ENCODE peak calls at places on chromosomes 4 and X, in nine cellular contexts. O is activated naive CD8-positive, alpha-beta T cell treated with anti-CD3 and anti-CD28 coated beads, Interleukin-2, amount 10 ng/mL, durations not matched to agents 7 days and 5 days; H is activated CD8-positive, alpha-beta T cell treated with anti-CD3 and anti-CD28 coated beads, Interleukin-2, amount 10 ng/mL, durations not matched to agents 7 days and 5 days; E is epithelial cell of proximal tubule; Z is T-cell; V is stimulated activated CD4-positive, alpha-beta T cell treated with anti-CD3 and anti-CD28 coated beads, Interleukin-15, amount 100 ng/mL, for 1 hour; Q is activated CD4-positive, CD25-positive, alpha-beta regulatory T cell; D is BE2C; W is NCI-H2081. M is an unnamed sample.

GRCh38 chrX:71420686-71421085 is 54.5 kb downstream of the TAF1 start:
- DNase-seq in Q (no peak), O (no peak), D (no peak), Z (no peak), V (no peak), H (no peak), W (no peak), E (no peak), M (no peak)

GRCh38 chr4:151676301-151676700 is 84.5 kb downstream of the GATB start:
- DNase-seq in Z (no peak), H (no peak), D (peak; percentile 69), V (no peak), O (no peak), Q (no peak), E (peak; percentile 76), W (no peak), M (no peak)

GRCh38 chr4:13657016-13657415 is 29.5 kb upstream of the BOD1L1 start:
- DNase-seq in D (no peak), W (no peak), V (no peak), Q (no peak), O (no peak), Z (no peak), E (no peak), H (no peak), M (no peak)

GRCh38 chr4:184448828-184449227 is 25.5 kb downstream of the IRF2 start:
- DNase-seq in D (no peak), V (no peak), Z (peak; percentile 19), E (no peak), H (peak; percentile 31), O (no peak), Q (no peak), W (no peak), M (no peak)

GRCh38 chr4:89590102-89590501 is 246.9 kb downstream of the SNCA start:
- DNase-seq in W (no peak), H (no peak), O (no peak), E (no peak), Z (no peak), D (no peak), Q (no peak), V (no peak), M (no peak)

GRCh38 chrX:133838761-133839676 is 146.4 kb downstream of the GPC3 start:
- DNase-seq in O (no peak), Q (no peak), V (no peak), H (peak; percentile 28), W (peak; percentile 9), E (no peak), D (peak; percentile 44), Z (peak; percentile 17), M (no peak)

GRCh38 chr4:174794706-174795105 is 34.3 kb downstream of the GLRA3 start:
- DNase-seq in W (no peak), O (no peak), Q (no peak), Z (no peak), D (no peak), V (no peak), E (no peak), H (no peak), M (no peak)

GRCh38 chrX:42772874-42773273 is 5.1 kb downstream of the PPP1R2C start:
- DNase-seq in Q (no peak), V (no peak), E (no peak), O (no peak), H (no peak), W (no peak), D (no peak), Z (no peak), M (no peak)

GRCh38 chr4:154738426-154738825 is 5.4 kb upstream of the LRAT start:
- DNase-seq in Z (no peak), V (no peak), W (no peak), Q (no peak), O (no peak), E (no peak), D (no peak), H (no peak), M (no peak)

GRCh38 chr4:140567722-140568121 is 1.0 kb downstream of the UCP1 start:
- DNase-seq in D (peak; percentile 23), Q (no peak), Z (no peak), W (no peak), O (no peak), E (no peak), V (no peak), H (no peak), M (no peak)

GRCh38 chr4:166924456-166924855 is 309.8 kb downstream of the SPOCK3 start:
- DNase-seq in O (no peak), H (no peak), Q (no peak), V (no peak), E (no peak), D (no peak), W (no peak), Z (no peak), M (no peak)

GRCh38 chrX:72714471-72714916 is 388 bp upstream of the PHKA1 start:
- DNase-seq in W (peak; percentile 59), Q (no peak), H (peak; percentile 20), D (peak; percentile 71), Z (no peak), E (peak; percentile 22), O (peak; percentile 28), V (no peak), M (peak; percentile 51)

GRCh38 chr4:17358236-17358635 is 153.7 kb downstream of the QDPR start:
- DNase-seq in Q (no peak), V (no peak), O (no peak), D (no peak), W (no peak), H (no peak), E (no peak), Z (no peak), M (no peak)

GRCh38 chr4:142336251-142336934 is 509.7 kb downstream of the INPP4B start:
- DNase-seq in Q (no peak), E (no peak), W (no peak), H (no peak), O (no peak), V (no peak), D (no peak), Z (no peak), M (no peak)

GRCh38 chr4:5772528-5773270 is 61.7 kb downstream of the EVC start:
- DNase-seq in O (no peak), Q (no peak), E (no peak), H (no peak), D (no peak), Z (no peak), W (peak; percentile 22), V (no peak), M (no peak)

GRCh38 chr4:165328708-165329107 is 1.2 kb downstream of the MSMO1 start:
- DNase-seq in O (no peak), V (no peak), D (no peak), Z (no peak), Q (no peak), H (no peak), W (no peak), E (no peak), M (no peak)

GRCh38 chr4:53089940-53090729 is 228.0 kb downstream of the RASL11B start:
- DNase-seq in O (no peak), H (no peak), Z (no peak), W (no peak), E (no peak), D (no peak), Q (no peak), V (no peak), M (peak; percentile 6)

M was measured in NCI-H446 treated with DMSO at 0.1 percent for 48 hours.